ENCODE peak calls at places on chromosomes 6 and 20, in eight cellular contexts. U is foreskin keratinocyte, K is cardiac fibroblast, S is epithelial cell of esophagus, Y is cardiac muscle cell, E is neural crest cell, P is tibial nerve, W is heart right ventricle. X is an unnamed sample.

GRCh38 chr6:14660767-14661166 is 543.2 kb downstream of the CD83 start:
- DNase-seq in U (no peak), K (no peak), S (no peak), Y (no peak), E (no peak), P (no peak), W (no peak), X (peak; percentile 17)

GRCh38 chr6:109021870-109022269 is 72.8 kb downstream of the SESN1 start:
- DNase-seq in U (no peak), K (no peak), S (no peak), Y (no peak), E (no peak), P (no peak), W (no peak), X (no peak)

GRCh38 chr20:64040231-64041039 is 4.5 kb downstream of the C20orf204 start:
- DNase-seq in U (no peak), K (no peak), S (no peak), Y (no peak), E (no peak), P (no peak), W (no peak), X (no peak)

GRCh38 chr6:127516676-127517273 is 2.4 kb downstream of the MTCL3 start:
- DNase-seq in U (peak; percentile 46), K (peak; percentile 72), S (peak; percentile 57), Y (peak; percentile 34), E (peak; percentile 61), P (no peak), W (no peak), X (peak; percentile 39)

GRCh38 chr6:1298768-1299167 is 13.1 kb upstream of the FOXQ1 start:
- DNase-seq in U (no peak), K (no peak), S (no peak), Y (no peak), E (no peak), P (no peak), W (no peak), X (no peak)

GRCh38 chr6:51268666-51269065 is 450.0 kb downstream of the TFAP2B start:
- DNase-seq in U (no peak), K (no peak), S (no peak), Y (no peak), E (no peak), P (no peak), W (no peak), X (no peak)

GRCh38 chr6:43375693-43376092 is 6.2 kb upstream of the ZNF318 start:
- DNase-seq in U (no peak), K (no peak), S (no peak), Y (no peak), E (no peak), P (no peak), W (no peak), X (no peak)

GRCh38 chr20:38278150-38278549 is 17.6 kb upstream of the KIAA1755 start:
- DNase-seq in U (no peak), K (no peak), S (no peak), Y (no peak), E (peak; percentile 33), P (no peak), W (no peak), X (no peak)

GRCh38 chr6:34672657-34673043 is 23.9 kb downstream of the ILRUN start:
- DNase-seq in U (no peak), K (no peak), S (no peak), Y (no peak), E (no peak), P (no peak), W (no peak), X (no peak)

GRCh38 chr6:71544028-71544427 is 255.4 kb downstream of the OGFRL1 start:
- DNase-seq in U (no peak), K (peak; percentile 85), S (no peak), Y (no peak), E (no peak), P (no peak), W (no peak), X (no peak)

GRCh38 chr6:15444081-15444731 is 198.3 kb downstream of the JARID2 start:
- DNase-seq in U (no peak), K (no peak), S (no peak), Y (no peak), E (no peak), P (no peak), W (no peak), X (no peak)

GRCh38 chr20:62159835-62160234 is 16.3 kb downstream of the SS18L1 start:
- DNase-seq in U (peak; percentile 88), K (peak; percentile 18), S (peak; percentile 96), Y (no peak), E (no peak), P (no peak), W (no peak), X (no peak)

GRCh38 chr6:132715204-132715603 is 1.3 kb upstream of the VNN1 start:
- DNase-seq in U (peak; percentile 69), K (peak; percentile 86), S (peak; percentile 85), Y (peak; percentile 27), E (peak; percentile 16), P (no peak), W (peak; percentile 18), X (no peak)

GRCh38 chr20:4065405-4065841 is 50.1 kb upstream of the RNF24 start:
- DNase-seq in U (no peak), K (peak; percentile 99), S (no peak), Y (no peak), E (no peak), P (no peak), W (no peak), X (no peak)

GRCh38 chr6:130697661-130698535 is 129.3 kb upstream of the SMLR1 start:
- DNase-seq in U (peak; percentile 49), K (peak; percentile 74), S (peak; percentile 58), Y (peak; percentile 50), E (peak; percentile 43), P (no peak), W (no peak), X (peak; percentile 63)
- TF ChIP-seq CTCF in U (peak; percentile 94), K (peak; percentile 89), S (peak; percentile 88), Y (peak; percentile 85), E (peak; percentile 78), P (peak; percentile 47), W (peak; percentile 50), X (peak; percentile 88)

GRCh38 chr6:26316291-26316690 is 48.7 kb upstream of the BTN3A2 start:
- DNase-seq in U (no peak), K (no peak), S (no peak), Y (no peak), E (no peak), P (no peak), W (no peak), X (no peak)
- TF ChIP-seq CTCF in U (no peak), K (no peak), S (no peak), Y (no peak), E (no peak), P (no peak), W (no peak), X (no peak)

GRCh38 chr20:53138454-53139291 is 166.5 kb downstream of the TSHZ2 start:
- DNase-seq in U (no peak), K (no peak), S (no peak), Y (no peak), E (no peak), P (no peak), W (no peak), X (peak; percentile 93)
- TF ChIP-seq CTCF in U (no peak), K (no peak), S (no peak), Y (no peak), E (no peak), P (no peak), W (no peak), X (no peak)

GRCh38 chr6:26249709-26249958 is 115.4 kb upstream of the BTN3A2 start:
- DNase-seq in U (no peak), K (no peak), S (no peak), Y (no peak), E (no peak), P (no peak), W (no peak), X (peak; percentile 66)
- TF ChIP-seq CTCF in U (no peak), K (no peak), S (no peak), Y (no peak), E (no peak), P (no peak), W (no peak), X (no peak)